ENCODE peak calls at places on chromosomes 6 and 20, in five cellular contexts. D is Right ventricle myocardium inferior; V is mammary epithelial cell; G is left ventricle myocardium inferior; I is activated gamma-delta T cell treated with anti-CD3 and anti-CD28 coated beads, Interleukin-2, amount 50 U/mL, for 16 hours. Z is an unnamed sample.

GRCh38 chr20:58213112-58213511 is 15.3 kb downstream of the ANKRD60 start:
- DNase-seq in V (no peak), D (no peak), G (no peak), I (no peak), Z (no peak)

GRCh38 chr6:35166160-35166919 is 25.2 kb upstream of the TCP11 start:
- DNase-seq in I (no peak), V (no peak), G (no peak), D (no peak), Z (peak; percentile 70)

GRCh38 chr6:2197984-2198383 is 47.4 kb downstream of the GMDS start:
- DNase-seq in I (no peak), D (no peak), V (no peak), G (no peak), Z (no peak)

GRCh38 chr6:109243863-109244825 is 138.1 kb downstream of the CD164 start:
- DNase-seq in G (no peak), D (no peak), V (no peak), I (no peak), Z (no peak)

GRCh38 chr6:3722785-3723184 is 28.7 kb downstream of the PXDC1 start:
- DNase-seq in I (no peak), V (no peak), D (no peak), G (no peak), Z (no peak)

GRCh38 chr20:41030536-41031242 is 2.1 kb downstream of the TOP1 start:
- DNase-seq in D (no peak), V (peak; percentile 58), G (no peak), I (no peak), Z (no peak)

GRCh38 chr20:23105193-23105592 is 19.1 kb upstream of the CD93 start:
- DNase-seq in V (no peak), D (no peak), I (no peak), G (no peak), Z (no peak)

GRCh38 chr6:134288538-134289203 is 29.2 kb downstream of the SGK1 start:
- DNase-seq in V (peak; percentile 97), D (no peak), G (no peak), I (no peak), Z (no peak)